ENCODE peak calls at places on chromosomes 3 and 15, in eight cellular contexts. W is KBM-7; D is T-helper 1 cell; S is NCI-H1436; I is cardiac muscle cell; L is colonic mucosa; R is dorsolateral prefrontal cortex; Z is CD4-positive, alpha-beta T cell. H is an unnamed sample.
A peak's percentile ranks its signal among the peaks of the same experiment; 100 is the strongest.

GRCh38 chr3:52233108-52233591 is 5.8 kb downstream of the TWF2 start:
- DNase-seq in Z (no peak), W (no peak), S (no peak), R (no peak), L (no peak), D (no peak), I (no peak), H (no peak)

GRCh38 chr15:39100106-39100505 is 480.8 kb upstream of the THBS1 start:
- DNase-seq in I (no peak), S (no peak), D (no peak), R (no peak), W (no peak), Z (no peak), L (no peak), H (no peak)

GRCh38 chr3:53726654-53727053 is 119.6 kb downstream of the CHDH start:
- DNase-seq in Z (no peak), S (no peak), I (no peak), R (no peak), D (no peak), W (no peak), L (no peak), H (no peak)

GRCh38 chr3:122969585-122970453 is 57.7 kb downstream of the SEMA5B start:
- DNase-seq in R (peak; percentile 47), Z (no peak), L (no peak), W (no peak), I (no peak), S (no peak), D (no peak), H (no peak)

GRCh38 chr3:82520846-82521245 is 759.4 kb upstream of the GBE1 start:
- DNase-seq in L (no peak), W (no peak), D (no peak), S (no peak), I (no peak), R (no peak), Z (no peak), H (no peak)

GRCh38 chr15:99983894-99984293 is 250.7 kb upstream of the LYSMD4 start:
- DNase-seq in R (no peak), S (no peak), I (no peak), Z (no peak), L (no peak), D (no peak), W (no peak), H (no peak)

GRCh38 chr3:178131801-178132200 is 404.4 kb upstream of the KCNMB2 start:
- DNase-seq in S (no peak), D (no peak), L (no peak), R (no peak), I (no peak), W (no peak), Z (no peak), H (no peak)

GRCh38 chr3:157335677-157336076 is 101.0 kb upstream of the PTX3 start:
- DNase-seq in S (no peak), L (no peak), Z (no peak), I (no peak), R (no peak), W (no peak), D (no peak), H (no peak)

GRCh38 chr15:40937762-40938529 is 8.8 kb downstream of the DLL4 start:
- DNase-seq in Z (no peak), D (no peak), W (no peak), S (peak; percentile 21), L (no peak), R (no peak), I (no peak), H (no peak)

GRCh38 chr3:134761213-134761612 is 33.8 kb upstream of the EPHB1 start:
- DNase-seq in I (peak; percentile 19), R (no peak), W (no peak), Z (no peak), L (no peak), S (no peak), D (no peak), H (no peak)

H was measured in erythroblast.